ENCODE peak calls at places on chromosomes 2 and 18, in eight cellular contexts. W is lower lobe of right lung, I is heart left ventricle, Y is IMR-90, E is iPS DF 6.9, T is thyroid gland, N is aorta, H is uterus. K is an unnamed sample.

GRCh38 chr2:128318776-128319456 is at the start of gene HS6ST1:
- DNase-seq in W (peak; percentile 89), I (peak; percentile 90), Y (peak; percentile 76), E (no peak), T (peak; percentile 90), N (peak; percentile 91), H (peak; percentile 89), K (peak; percentile 84)

GRCh38 chr2:179612108-179612507 is 249.3 kb downstream of the ZNF385B start:
- DNase-seq in W (no peak), I (no peak), Y (peak; percentile 75), E (no peak), T (no peak), N (no peak), H (no peak), K (no peak)

GRCh38 chr2:71452565-71452964 is 796 bp upstream of the DYSF start:
- DNase-seq in W (no peak), I (peak; percentile 82), Y (peak; percentile 38), E (no peak), T (peak; percentile 19), N (no peak), H (no peak), K (no peak)

GRCh38 chr2:38147333-38148121 is 71.6 kb upstream of the CYP1B1 start:
- DNase-seq in W (no peak), I (no peak), Y (peak; percentile 47), E (no peak), T (no peak), N (no peak), H (no peak), K (no peak)

GRCh38 chr2:152097291-152098032 is 1.4 kb downstream of the CACNB4 start:
- DNase-seq in W (no peak), I (no peak), Y (peak; percentile 19), E (no peak), T (peak; percentile 15), N (no peak), H (peak; percentile 20), K (no peak)

GRCh38 chr2:237122214-237122666 is 36.6 kb downstream of the COPS8 start:
- DNase-seq in W (peak; percentile 71), I (peak; percentile 83), Y (peak; percentile 87), E (peak; percentile 37), T (peak; percentile 51), N (peak; percentile 79), H (peak; percentile 72), K (peak; percentile 87)

GRCh38 chr2:29401994-29402393 is 286.8 kb downstream of the CLIP4 start:
- DNase-seq in W (no peak), I (peak; percentile 33), Y (no peak), E (no peak), T (no peak), N (no peak), H (no peak), K (no peak)

GRCh38 chr18:64713284-64713683 is 564.4 kb upstream of the LINC00305 start:
- DNase-seq in W (no peak), I (no peak), Y (no peak), E (no peak), T (no peak), N (peak; percentile 47), H (no peak), K (no peak)

GRCh38 chr2:201126308-201127127 is 10.6 kb downstream of the CFLAR start:
- DNase-seq in W (no peak), I (no peak), Y (peak; percentile 49), E (no peak), T (peak; percentile 36), N (no peak), H (no peak), K (no peak)

GRCh38 chr2:16317211-16317830 is 348.3 kb downstream of the CYRIA start:
- DNase-seq in W (no peak), I (no peak), Y (no peak), E (no peak), T (no peak), N (no peak), H (no peak), K (no peak)

GRCh38 chr2:1781291-1782080 is 37.2 kb upstream of the PXDN start:
- DNase-seq in W (no peak), I (no peak), Y (no peak), E (no peak), T (no peak), N (no peak), H (no peak), K (peak; percentile 74)

GRCh38 chr2:28333606-28334526 is 58.8 kb upstream of the FOSL2 start:
- DNase-seq in W (no peak), I (peak; percentile 81), Y (no peak), E (no peak), T (no peak), N (peak; percentile 76), H (no peak), K (no peak)

GRCh38 chr2:39875182-39875913 is 96.3 kb upstream of the THUMPD2 start:
- DNase-seq in W (no peak), I (peak; percentile 63), Y (peak; percentile 97), E (no peak), T (peak; percentile 83), N (peak; percentile 70), H (peak; percentile 68), K (no peak)

GRCh38 chr18:3747176-3747973 is 297.4 kb downstream of the TGIF1 start:
- DNase-seq in W (no peak), I (no peak), Y (peak; percentile 77), E (no peak), T (no peak), N (no peak), H (no peak), K (no peak)

GRCh38 chr18:46677609-46678470 is 20.8 kb upstream of the LOXHD1 start:
- DNase-seq in W (no peak), I (no peak), Y (no peak), E (no peak), T (peak; percentile 74), N (no peak), H (no peak), K (no peak)

GRCh38 chr2:241500016-241500415 is 8.4 kb downstream of the STK25 start:
- DNase-seq in W (peak; percentile 12), I (no peak), Y (no peak), E (no peak), T (no peak), N (no peak), H (no peak), K (no peak)

GRCh38 chr2:241500431-241500975 is 7.9 kb downstream of the STK25 start:
- DNase-seq in W (peak; percentile 39), I (no peak), Y (no peak), E (no peak), T (no peak), N (no peak), H (no peak), K (no peak)

GRCh38 chr2:241501551-241501950 is 6.8 kb downstream of the STK25 start:
- DNase-seq in W (peak; percentile 35), I (no peak), Y (no peak), E (no peak), T (peak; percentile 69), N (no peak), H (no peak), K (no peak)

GRCh38 chr2:241502281-241502680 is 6.1 kb downstream of the STK25 start:
- DNase-seq in W (peak; percentile 19), I (no peak), Y (no peak), E (no peak), T (no peak), N (no peak), H (no peak), K (no peak)

GRCh38 chr2:241501099-241501541 is 7.3 kb downstream of the STK25 start:
- DNase-seq in W (peak; percentile 29), I (no peak), Y (no peak), E (no peak), T (no peak), N (no peak), H (no peak), K (no peak)
- H3K36me3 ChIP-seq in W (peaks cover 57% of the 10 kb centered on the region), I (peaks cover 61% of the 10 kb centered on the region), Y (peaks cover 45% of the 10 kb centered on the region), E (peaks cover 35% of the 10 kb centered on the region), T (peaks cover 20% of the 10 kb centered on the region), N (no peaks in the 10 kb centered on the region), H (no peaks in the 10 kb centered on the region), K (peaks cover 93% of the 10 kb centered on the region)

DNA sequence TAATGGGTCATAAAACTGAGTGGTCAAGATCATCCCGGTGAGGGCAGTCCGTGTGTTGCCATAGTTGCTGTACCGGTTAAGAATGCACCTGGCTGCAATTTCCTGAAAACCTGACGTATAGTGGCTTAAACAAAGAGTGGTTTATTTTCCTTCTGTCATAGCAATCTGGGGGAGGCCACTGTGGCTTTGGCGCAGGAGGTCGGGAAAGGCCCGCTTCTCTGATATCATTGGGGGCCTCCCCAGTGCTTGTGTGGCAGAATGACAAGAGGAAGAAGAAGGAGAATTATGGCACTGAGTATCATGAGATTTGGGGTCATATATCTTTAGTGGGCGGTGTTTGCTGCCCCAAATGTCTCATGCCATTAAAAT is 4.4 kb downstream of the C2orf92 start:
- DNase-seq in W (no peak), I (no peak), Y (no peak), E (no peak), T (no peak), N (no peak), H (no peak), K (no peak)
- H3K36me3 ChIP-seq in W (no peaks in the 10 kb centered on the region), I (no peaks in the 10 kb centered on the region), Y (no peaks in the 10 kb centered on the region), E (no peaks in the 10 kb centered on the region), T (no peaks in the 10 kb centered on the region), N (no peaks in the 10 kb centered on the region), H (no peaks in the 10 kb centered on the region), K (no peaks in the 10 kb centered on the region)

DNA sequence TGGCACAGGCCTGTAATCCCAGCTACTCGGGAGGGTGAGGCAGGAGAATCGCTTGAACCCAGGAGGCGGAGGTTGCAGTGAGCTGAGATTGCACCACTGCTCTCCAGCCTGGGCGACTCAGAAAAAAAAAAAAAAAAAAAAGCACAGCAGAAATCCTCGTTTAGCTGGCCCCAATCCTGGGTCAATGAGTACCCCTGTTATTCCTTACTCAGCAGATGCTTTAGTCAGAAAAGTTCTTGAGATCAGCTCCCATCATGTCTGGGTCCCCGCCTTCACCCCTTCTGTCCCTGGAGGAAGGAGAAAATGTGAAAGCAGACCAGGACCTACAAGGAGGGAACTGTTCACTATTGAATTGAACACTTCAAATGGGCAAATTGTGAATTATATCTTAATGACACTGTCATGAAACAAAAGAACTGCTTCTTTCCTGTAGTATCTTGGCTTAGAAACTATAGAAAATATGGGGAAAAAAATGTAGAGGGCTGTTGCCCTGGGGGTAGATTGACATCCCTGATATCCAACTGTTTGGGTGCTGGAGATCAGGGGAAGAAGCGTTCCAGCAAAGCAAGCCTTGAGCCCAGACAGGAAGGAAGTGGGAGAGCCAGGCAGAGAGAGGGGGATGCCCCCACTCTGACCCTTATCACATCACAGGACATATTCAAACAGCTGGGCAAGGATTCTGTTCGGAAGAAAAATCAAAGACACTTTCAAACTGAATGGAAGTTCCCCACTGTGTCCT is 16.6 kb upstream of the KCNG3 start:
- DNase-seq in W (no peak), I (no peak), Y (no peak), E (no peak), T (no peak), N (no peak), H (no peak), K (no peak)
- H3K36me3 ChIP-seq in W (no peaks in the 10 kb centered on the region), I (no peaks in the 10 kb centered on the region), Y (no peaks in the 10 kb centered on the region), E (no peaks in the 10 kb centered on the region), T (no peaks in the 10 kb centered on the region), N (no peaks in the 10 kb centered on the region), H (no peaks in the 10 kb centered on the region), K (no peaks in the 10 kb centered on the region)

GRCh38 chr2:240127911-240128607 is 8.0 kb downstream of the COPS9 start:
- DNase-seq in W (no peak), I (no peak), Y (no peak), E (no peak), T (no peak), N (peak; percentile 32), H (no peak), K (peak; percentile 31)
- H3K36me3 ChIP-seq in W (peaks cover 64% of the 10 kb centered on the region), I (peaks cover 57% of the 10 kb centered on the region), Y (peaks cover 48% of the 10 kb centered on the region), E (peaks cover 28% of the 10 kb centered on the region), T (peaks cover 36% of the 10 kb centered on the region), N (peaks cover 3% of the 10 kb centered on the region), H (no peaks in the 10 kb centered on the region), K (peaks cover 62% of the 10 kb centered on the region)